ENCODE peak calls at places on chromosomes 5 and 9, in five cellular contexts. One of them, this sample, is unnamed.
A peak's percentile ranks its signal among the peaks of the same experiment; 100 is the strongest.

GRCh38 chr9:131500377-131500776 is 2.3 kb upstream of the POMT1 start:
- DNase-seq in H1: no peak
- DNase-seq in HepG2: no peak
- DNase-seq in GM12891: no peak
- DNase-seq in GM12878: no peak
- DNase-seq in this sample: no peak

GRCh38 chr5:57232293-57233033 is 58.6 kb downstream of the GPBP1 start:
- DNase-seq in H1: no peak
- DNase-seq in HepG2: no peak
- DNase-seq in GM12891: no peak
- DNase-seq in GM12878: no peak
- DNase-seq in this sample: no peak

GRCh38 chr5:114360816-114361723 is 800 bp upstream of the KCNN2 start:
- DNase-seq in H1: peak; percentile 72
- DNase-seq in HepG2: no peak
- DNase-seq in GM12891: peak; percentile 45
- DNase-seq in GM12878: no peak
- DNase-seq in this sample: peak; percentile 35

GRCh38 chr5:92980491-92980890 is 600.5 kb downstream of the NR2F1-AS1 start:
- DNase-seq in H1: no peak
- DNase-seq in HepG2: no peak
- DNase-seq in GM12891: no peak
- DNase-seq in GM12878: no peak
- DNase-seq in this sample: no peak

GRCh38 chr9:88968799-88969198 is 22.5 kb upstream of the S1PR3 start:
- DNase-seq in H1: no peak
- DNase-seq in HepG2: no peak
- DNase-seq in GM12891: no peak
- DNase-seq in GM12878: no peak
- DNase-seq in this sample: no peak

GRCh38 chr9:133426011-133426410 is 3.8 kb downstream of the ADAMTS13 start:
- DNase-seq in H1: no peak
- DNase-seq in HepG2: no peak
- DNase-seq in GM12891: no peak
- DNase-seq in GM12878: no peak
- DNase-seq in this sample: no peak

GRCh38 chr5:82356808-82357671 is 78.9 kb upstream of the RPS23 start:
- DNase-seq in H1: no peak
- DNase-seq in HepG2: peak; percentile 93
- DNase-seq in GM12891: no peak
- DNase-seq in GM12878: peak; percentile 40
- DNase-seq in this sample: no peak

GRCh38 chr5:105504-106080 is 13.6 kb downstream of the PLEKHG4B start:
- DNase-seq in H1: no peak
- DNase-seq in HepG2: no peak
- DNase-seq in GM12891: no peak
- DNase-seq in GM12878: no peak
- DNase-seq in this sample: no peak

GRCh38 chr5:158382473-158382872 is 523.5 kb upstream of the CLINT1 start:
- DNase-seq in H1: peak; percentile 10
- DNase-seq in HepG2: no peak
- DNase-seq in GM12891: no peak
- DNase-seq in GM12878: no peak
- DNase-seq in this sample: no peak

GRCh38 chr9:118729981-118730380 is 639.3 kb downstream of the BRINP1 start:
- DNase-seq in H1: no peak
- DNase-seq in HepG2: no peak
- DNase-seq in GM12891: no peak
- DNase-seq in GM12878: no peak
- DNase-seq in this sample: no peak

GRCh38 chr9:130518943-130519772 is 60.2 kb upstream of the FUBP3 start:
- DNase-seq in H1: no peak
- DNase-seq in HepG2: no peak
- DNase-seq in GM12891: no peak
- DNase-seq in GM12878: no peak
- DNase-seq in this sample: no peak

GRCh38 chr9:73951147-73951546 is 546.0 kb upstream of the RORB start:
- DNase-seq in H1: no peak
- DNase-seq in HepG2: no peak
- DNase-seq in GM12891: no peak
- DNase-seq in GM12878: no peak
- DNase-seq in this sample: no peak

GRCh38 chr5:168578006-168578405 is 1.2 kb downstream of the PANK3 start:
- DNase-seq in H1: no peak
- DNase-seq in HepG2: no peak
- DNase-seq in GM12891: no peak
- DNase-seq in GM12878: no peak
- DNase-seq in this sample: no peak

GRCh38 chr5:143226872-143227271 is 176.6 kb downstream of the NR3C1 start:
- DNase-seq in H1: no peak
- DNase-seq in HepG2: no peak
- DNase-seq in GM12891: no peak
- DNase-seq in GM12878: no peak
- DNase-seq in this sample: no peak

GRCh38 chr9:131690950-131691573 is 48.8 kb downstream of the RAPGEF1 start:
- DNase-seq in H1: no peak
- DNase-seq in HepG2: no peak
- DNase-seq in GM12891: no peak
- DNase-seq in GM12878: no peak
- DNase-seq in this sample: no peak

GRCh38 chr5:106584268-106584667 is 1086.5 kb downstream of the EFNA5 start:
- DNase-seq in H1: no peak
- DNase-seq in HepG2: no peak
- DNase-seq in GM12891: no peak
- DNase-seq in GM12878: no peak
- DNase-seq in this sample: no peak

GRCh38 chr5:42828661-42829060 is 17.0 kb upstream of the SELENOP start:
- DNase-seq in H1: no peak
- DNase-seq in HepG2: no peak
- DNase-seq in GM12891: no peak
- DNase-seq in GM12878: no peak
- DNase-seq in this sample: no peak

DNA sequence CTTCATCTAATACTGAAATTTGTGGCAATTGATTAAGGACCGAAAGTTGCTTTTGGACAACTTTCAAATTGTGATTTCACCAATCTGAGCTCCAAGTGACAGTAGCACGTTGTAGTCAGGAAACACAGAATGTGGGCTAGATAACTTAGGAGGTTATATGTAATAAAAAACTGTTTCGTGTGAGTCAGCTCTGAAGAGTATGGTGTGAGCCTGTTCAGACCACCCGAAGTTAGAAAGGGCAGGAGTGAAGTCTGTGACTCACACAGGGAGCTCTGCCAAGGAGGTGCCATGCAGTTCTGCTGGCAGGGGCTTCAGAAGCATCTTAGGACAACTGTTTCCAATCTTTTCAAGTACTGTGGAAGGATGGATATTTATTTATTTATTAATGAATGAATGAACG is 16.4 kb upstream of the ZBTB34 start:
- DNase-seq in H1: no peak
- DNase-seq in HepG2: no peak
- DNase-seq in GM12891: no peak
- DNase-seq in GM12878: no peak
- DNase-seq in this sample: no peak
- TF ChIP-seq POLR2AphosphoS5 in H1: no peak
- TF ChIP-seq POLR2AphosphoS5 in HepG2: no peak
- TF ChIP-seq POLR2AphosphoS5 in GM12891: no peak
- TF ChIP-seq POLR2AphosphoS5 in GM12878: no peak
- TF ChIP-seq POLR2AphosphoS5 in this sample: no peak

GRCh38 chr9:21558079-21558478 is 76.0 kb upstream of the IFNE start:
- DNase-seq in H1: no peak
- DNase-seq in HepG2: no peak
- DNase-seq in GM12891: no peak
- DNase-seq in GM12878: no peak
- DNase-seq in this sample: no peak

GRCh38 chr9:21558627-21559401 is 76.7 kb upstream of the IFNE start:
- DNase-seq in H1: no peak
- DNase-seq in HepG2: no peak
- DNase-seq in GM12891: no peak
- DNase-seq in GM12878: no peak
- DNase-seq in this sample: peak; percentile 5

GRCh38 chr9:21561502-21561901 is 79.4 kb upstream of the IFNE start:
- DNase-seq in H1: no peak
- DNase-seq in HepG2: no peak
- DNase-seq in GM12891: no peak
- DNase-seq in GM12878: no peak
- DNase-seq in this sample: no peak

GRCh38 chr9:21560281-21560745 is 78.2 kb upstream of the IFNE start:
- DNase-seq in H1: no peak
- DNase-seq in HepG2: no peak
- DNase-seq in GM12891: no peak
- DNase-seq in GM12878: no peak
- DNase-seq in this sample: no peak

DNA sequence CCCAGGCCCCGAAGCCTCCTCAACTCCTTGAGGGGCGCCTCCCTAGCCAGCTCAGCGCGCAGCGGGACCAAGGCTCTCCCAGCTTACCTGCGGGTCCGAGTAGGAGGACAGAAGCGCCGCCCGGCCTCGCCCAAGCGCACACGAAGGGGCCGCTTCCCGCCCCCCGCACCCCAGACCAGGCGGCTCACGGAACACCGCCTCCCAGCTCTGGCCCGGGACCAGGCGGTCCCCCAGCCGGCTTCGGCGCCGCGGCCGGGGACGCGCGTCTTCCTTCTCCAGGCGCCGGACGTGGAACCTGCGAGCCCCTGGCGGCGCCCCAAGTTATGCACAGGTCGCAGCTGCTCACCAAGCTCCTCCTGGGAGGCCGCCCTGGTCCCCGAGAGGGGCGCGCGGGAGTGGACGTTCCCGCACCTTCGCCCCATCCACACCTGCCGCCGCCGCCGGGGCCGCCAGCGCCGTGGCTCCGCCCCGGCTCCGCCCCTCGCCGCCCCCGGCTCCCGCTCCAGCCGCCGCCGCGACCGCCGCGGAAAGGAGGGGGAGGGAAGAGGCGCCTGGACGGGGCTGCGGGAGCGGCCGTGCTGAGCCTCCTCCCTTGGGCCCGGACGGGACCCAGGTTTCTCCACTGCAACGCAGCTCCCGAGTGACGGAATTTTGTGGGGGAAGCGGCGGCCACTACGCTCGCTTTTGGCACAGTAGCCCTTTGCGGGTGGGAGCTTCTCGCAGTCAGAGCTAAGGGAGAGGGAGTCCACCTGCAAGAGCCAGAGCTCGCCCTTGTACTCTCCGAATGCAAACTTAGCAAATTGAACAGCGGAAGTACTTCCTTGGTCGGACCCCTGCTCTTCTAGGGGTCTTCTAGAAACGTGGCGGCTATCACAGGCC is 77.5 kb upstream of the IFNE start:
- DNase-seq in H1: no peak
- DNase-seq in HepG2: no peak
- DNase-seq in GM12891: peak; percentile 46
- DNase-seq in GM12878: no peak
- DNase-seq in this sample: peak; percentile 36
- TF ChIP-seq POLR2A in H1: peak; percentile 31
- TF ChIP-seq POLR2A in HepG2: no peak
- TF ChIP-seq POLR2A in GM12891: no peak
- TF ChIP-seq POLR2A in GM12878: no peak
- TF ChIP-seq POLR2A in this sample: no peak

GRCh38 chr5:119166026-119166425 is 95.1 kb downstream of the DMXL1 start:
- DNase-seq in H1: no peak
- DNase-seq in HepG2: no peak
- DNase-seq in GM12891: no peak
- DNase-seq in GM12878: no peak
- DNase-seq in this sample: no peak

GRCh38 chr5:119171686-119172085 is 100.8 kb downstream of the DMXL1 start:
- DNase-seq in H1: no peak
- DNase-seq in HepG2: no peak
- DNase-seq in GM12891: no peak
- DNase-seq in GM12878: no peak
- DNase-seq in this sample: no peak

DNA sequence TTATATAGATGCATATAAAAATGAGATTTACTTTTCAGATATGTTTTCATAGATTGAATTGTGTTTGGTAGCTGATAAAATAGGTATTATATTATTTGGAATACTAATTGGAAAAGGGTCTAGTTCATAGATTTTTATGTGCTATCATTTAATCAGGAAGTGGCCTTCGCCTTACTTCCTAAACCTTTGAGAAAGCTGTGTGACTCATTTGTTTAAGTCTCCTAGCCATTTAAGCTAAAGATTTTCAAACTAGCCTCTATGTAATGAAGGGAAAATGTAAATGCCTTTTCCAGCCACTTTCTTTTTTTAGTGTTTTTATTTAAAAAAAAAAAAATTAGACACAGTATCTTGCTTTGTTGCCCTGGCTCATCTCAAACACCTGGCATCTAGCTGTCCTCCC is 97.5 kb downstream of the DMXL1 start:
- DNase-seq in H1: no peak
- DNase-seq in HepG2: no peak
- DNase-seq in GM12891: no peak
- DNase-seq in GM12878: no peak
- DNase-seq in this sample: no peak
- TF ChIP-seq TAF1 in H1: no peak
- TF ChIP-seq TAF1 in HepG2: no peak
- TF ChIP-seq TAF1 in GM12891: no peak
- TF ChIP-seq TAF1 in GM12878: no peak
- TF ChIP-seq TAF1 in this sample: no peak

GRCh38 chr9:77802512-77803293 is 154.6 kb upstream of the GNA14 start:
- DNase-seq in H1: no peak
- DNase-seq in HepG2: no peak
- DNase-seq in GM12891: no peak
- DNase-seq in GM12878: no peak
- DNase-seq in this sample: no peak
- TF ChIP-seq POLR2AphosphoS5 in H1: no peak
- TF ChIP-seq POLR2AphosphoS5 in HepG2: no peak
- TF ChIP-seq POLR2AphosphoS5 in GM12891: no peak
- TF ChIP-seq POLR2AphosphoS5 in GM12878: no peak
- TF ChIP-seq POLR2AphosphoS5 in this sample: no peak

This sample was measured in GM12892.